ENCODE peak calls at places on chromosomes 11 and 22, in ten cellular contexts. One of them, this sample, is unnamed.

GRCh38 chr11:101126551-101127347 is 2.9 kb downstream of the PGR start:
- DNase-seq in astrocyte: no peak
- DNase-seq in tibial artery: peak
- DNase-seq in esophagus squamous epithelium: no peak
- DNase-seq in GM06990: no peak
- DNase-seq in MM.1S: peak
- DNase-seq in AG04450: no peak
- DNase-seq in fibroblast of mammary gland: peak
- DNase-seq in ovary: peak
- DNase-seq in kidney epithelial cell: peak
- DNase-seq in this sample: no peak

GRCh38 chr11:73185680-73186293 is 32.3 kb upstream of the P2RY2 start:
- DNase-seq in fibroblast of mammary gland: peak
- DNase-seq in tibial artery: peak
- DNase-seq in esophagus squamous epithelium: no peak
- DNase-seq in AG04450: peak
- DNase-seq in ovary: no peak
- DNase-seq in astrocyte: peak
- DNase-seq in kidney epithelial cell: no peak
- DNase-seq in MM.1S: no peak
- DNase-seq in GM06990: no peak
- DNase-seq in this sample: peak

GRCh38 chr11:14189874-14190273 is 169.1 kb downstream of the RRAS2 start:
- DNase-seq in ovary: no peak
- DNase-seq in tibial artery: peak
- DNase-seq in fibroblast of mammary gland: peak
- DNase-seq in kidney epithelial cell: no peak
- DNase-seq in astrocyte: no peak
- DNase-seq in esophagus squamous epithelium: no peak
- DNase-seq in MM.1S: no peak
- DNase-seq in GM06990: no peak
- DNase-seq in AG04450: no peak
- DNase-seq in this sample: no peak

GRCh38 chr11:22416462-22416861 is 78.3 kb downstream of the SLC17A6 start:
- DNase-seq in ovary: no peak
- DNase-seq in astrocyte: no peak
- DNase-seq in esophagus squamous epithelium: no peak
- DNase-seq in MM.1S: no peak
- DNase-seq in tibial artery: no peak
- DNase-seq in AG04450: no peak
- DNase-seq in GM06990: no peak
- DNase-seq in kidney epithelial cell: no peak
- DNase-seq in fibroblast of mammary gland: peak
- DNase-seq in this sample: no peak

GRCh38 chr11:92826136-92826535 is 143.3 kb upstream of the MTNR1B start:
- DNase-seq in kidney epithelial cell: peak
- DNase-seq in MM.1S: no peak
- DNase-seq in AG04450: no peak
- DNase-seq in ovary: no peak
- DNase-seq in fibroblast of mammary gland: peak
- DNase-seq in GM06990: no peak
- DNase-seq in tibial artery: no peak
- DNase-seq in esophagus squamous epithelium: no peak
- DNase-seq in astrocyte: peak
- DNase-seq in this sample: no peak

GRCh38 chr11:134125507-134125906 is 56.6 kb downstream of the JAM3 start:
- DNase-seq in astrocyte: peak
- DNase-seq in AG04450: no peak
- DNase-seq in tibial artery: no peak
- DNase-seq in MM.1S: no peak
- DNase-seq in kidney epithelial cell: no peak
- DNase-seq in GM06990: no peak
- DNase-seq in ovary: no peak
- DNase-seq in esophagus squamous epithelium: no peak
- DNase-seq in fibroblast of mammary gland: peak
- DNase-seq in this sample: no peak

GRCh38 chr22:42389137-42389536 is 43.1 kb downstream of the NFAM1 start:
- DNase-seq in MM.1S: no peak
- DNase-seq in esophagus squamous epithelium: no peak
- DNase-seq in GM06990: no peak
- DNase-seq in tibial artery: no peak
- DNase-seq in ovary: no peak
- DNase-seq in AG04450: no peak
- DNase-seq in fibroblast of mammary gland: no peak
- DNase-seq in astrocyte: no peak
- DNase-seq in kidney epithelial cell: no peak
- DNase-seq in this sample: no peak

GRCh38 chr22:49632199-49633009 is 195.3 kb downstream of the BRD1 start:
- DNase-seq in astrocyte: peak
- DNase-seq in tibial artery: no peak
- DNase-seq in ovary: peak
- DNase-seq in GM06990: no peak
- DNase-seq in AG04450: no peak
- DNase-seq in kidney epithelial cell: no peak
- DNase-seq in fibroblast of mammary gland: peak
- DNase-seq in esophagus squamous epithelium: no peak
- DNase-seq in MM.1S: no peak
- DNase-seq in this sample: no peak

GRCh38 chr22:43308451-43309235 is 34.5 kb downstream of the SCUBE1 start:
- DNase-seq in fibroblast of mammary gland: no peak
- DNase-seq in MM.1S: no peak
- DNase-seq in AG04450: no peak
- DNase-seq in ovary: peak
- DNase-seq in kidney epithelial cell: no peak
- DNase-seq in tibial artery: no peak
- DNase-seq in astrocyte: no peak
- DNase-seq in esophagus squamous epithelium: no peak
- DNase-seq in GM06990: no peak
- DNase-seq in this sample: no peak

GRCh38 chr11:111793863-111794262 is 27.7 kb upstream of the PPP2R1B start:
- DNase-seq in AG04450: no peak
- DNase-seq in tibial artery: no peak
- DNase-seq in GM06990: no peak
- DNase-seq in ovary: no peak
- DNase-seq in MM.1S: no peak
- DNase-seq in esophagus squamous epithelium: no peak
- DNase-seq in fibroblast of mammary gland: peak
- DNase-seq in kidney epithelial cell: peak
- DNase-seq in astrocyte: peak
- DNase-seq in this sample: peak

DNA sequence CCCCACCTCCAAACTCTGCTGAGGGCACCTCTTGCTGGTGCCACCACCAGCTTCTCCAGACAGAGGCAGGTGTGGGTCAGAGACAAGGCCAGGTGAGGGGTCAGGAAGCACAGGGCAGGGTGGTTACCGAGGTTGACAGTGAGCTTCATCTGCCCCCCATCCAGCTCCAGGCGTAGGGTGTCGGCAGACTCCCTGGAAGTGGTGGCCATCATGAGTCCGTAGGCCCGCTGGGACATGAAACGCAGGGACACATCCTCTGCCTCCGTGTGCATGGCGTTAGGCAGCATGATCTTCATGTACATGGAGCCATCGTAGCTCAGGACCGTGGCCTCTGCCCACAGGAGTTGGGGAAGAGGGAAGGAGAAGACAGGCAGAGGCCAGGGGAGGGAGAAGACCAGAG is 62.8 kb downstream of the NRXN2 start:
- DNase-seq in AG04450: no peak
- DNase-seq in astrocyte: no peak
- DNase-seq in MM.1S: no peak
- DNase-seq in kidney epithelial cell: no peak
- DNase-seq in esophagus squamous epithelium: no peak
- DNase-seq in ovary: no peak
- DNase-seq in GM06990: no peak
- DNase-seq in tibial artery: no peak
- DNase-seq in fibroblast of mammary gland: no peak
- DNase-seq in this sample: no peak
- H3K4me3 ChIP-seq in AG04450: no peak
- H3K4me3 ChIP-seq in astrocyte: no peak
- H3K4me3 ChIP-seq in MM.1S: no peak
- H3K4me3 ChIP-seq in kidney epithelial cell: no peak
- H3K4me3 ChIP-seq in esophagus squamous epithelium: no peak
- H3K4me3 ChIP-seq in ovary: no peak
- H3K4me3 ChIP-seq in GM06990: no peak
- H3K4me3 ChIP-seq in tibial artery: peak
- H3K4me3 ChIP-seq in fibroblast of mammary gland: no peak
- H3K4me3 ChIP-seq in this sample: no peak

GRCh38 chr11:2401436-2401984 is 960 bp downstream of the TSSC4 start:
- DNase-seq in tibial artery: no peak
- DNase-seq in ovary: peak
- DNase-seq in AG04450: no peak
- DNase-seq in astrocyte: no peak
- DNase-seq in fibroblast of mammary gland: no peak
- DNase-seq in kidney epithelial cell: no peak
- DNase-seq in MM.1S: no peak
- DNase-seq in esophagus squamous epithelium: no peak
- DNase-seq in GM06990: no peak
- DNase-seq in this sample: no peak
- TF ChIP-seq CTCF in tibial artery: no peak
- TF ChIP-seq CTCF in ovary: no peak
- TF ChIP-seq CTCF in AG04450: no peak
- TF ChIP-seq CTCF in astrocyte: no peak
- TF ChIP-seq CTCF in fibroblast of mammary gland: peak
- TF ChIP-seq CTCF in kidney epithelial cell: no peak
- TF ChIP-seq CTCF in MM.1S: peak
- TF ChIP-seq CTCF in esophagus squamous epithelium: peak
- TF ChIP-seq CTCF in GM06990: peak
- TF ChIP-seq CTCF in this sample: no peak

DNA sequence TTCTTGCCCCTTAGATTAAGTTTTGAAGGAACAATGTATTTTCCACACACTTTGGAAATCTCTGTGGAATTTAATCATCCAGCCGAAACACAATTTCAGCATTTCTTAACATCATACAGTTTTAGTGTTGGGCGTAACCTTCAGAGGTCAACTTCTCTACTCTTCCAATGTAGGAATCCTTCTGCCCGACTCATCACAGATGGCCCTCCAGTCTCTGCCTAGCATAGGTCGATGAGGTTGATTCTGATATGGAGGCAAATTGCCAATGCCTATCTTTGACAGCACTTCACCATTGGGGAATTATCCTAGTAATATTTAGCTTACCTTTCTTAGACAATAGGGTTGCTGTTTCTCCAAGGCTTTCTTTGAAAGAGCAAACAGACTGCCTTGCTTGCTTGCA is 175.7 kb upstream of the TTC12 start:
- DNase-seq in esophagus squamous epithelium: no peak
- DNase-seq in MM.1S: no peak
- DNase-seq in tibial artery: no peak
- DNase-seq in AG04450: no peak
- DNase-seq in astrocyte: no peak
- DNase-seq in GM06990: no peak
- DNase-seq in ovary: no peak
- DNase-seq in kidney epithelial cell: no peak
- DNase-seq in fibroblast of mammary gland: no peak
- DNase-seq in this sample: no peak
- H3K4me3 ChIP-seq in esophagus squamous epithelium: no peak
- H3K4me3 ChIP-seq in MM.1S: no peak
- H3K4me3 ChIP-seq in tibial artery: no peak
- H3K4me3 ChIP-seq in AG04450: no peak
- H3K4me3 ChIP-seq in astrocyte: no peak
- H3K4me3 ChIP-seq in GM06990: no peak
- H3K4me3 ChIP-seq in ovary: no peak
- H3K4me3 ChIP-seq in kidney epithelial cell: no peak
- H3K4me3 ChIP-seq in fibroblast of mammary gland: no peak
- H3K4me3 ChIP-seq in this sample: no peak

GRCh38 chr11:978073-978720 is 52.5 kb downstream of the AP2A2 start:
- DNase-seq in GM06990: no peak
- DNase-seq in esophagus squamous epithelium: no peak
- DNase-seq in fibroblast of mammary gland: no peak
- DNase-seq in AG04450: no peak
- DNase-seq in astrocyte: no peak
- DNase-seq in kidney epithelial cell: no peak
- DNase-seq in tibial artery: no peak
- DNase-seq in MM.1S: no peak
- DNase-seq in ovary: no peak
- DNase-seq in this sample: no peak

GRCh38 chr11:978781-979180 is 53.1 kb downstream of the AP2A2 start:
- DNase-seq in GM06990: no peak
- DNase-seq in AG04450: no peak
- DNase-seq in tibial artery: no peak
- DNase-seq in kidney epithelial cell: no peak
- DNase-seq in ovary: no peak
- DNase-seq in astrocyte: no peak
- DNase-seq in esophagus squamous epithelium: no peak
- DNase-seq in MM.1S: no peak
- DNase-seq in fibroblast of mammary gland: no peak
- DNase-seq in this sample: no peak

GRCh38 chr11:984576-984975 is 51.9 kb downstream of the MUC6 start:
- DNase-seq in fibroblast of mammary gland: no peak
- DNase-seq in tibial artery: no peak
- DNase-seq in MM.1S: no peak
- DNase-seq in GM06990: no peak
- DNase-seq in esophagus squamous epithelium: no peak
- DNase-seq in ovary: no peak
- DNase-seq in AG04450: no peak
- DNase-seq in kidney epithelial cell: no peak
- DNase-seq in astrocyte: no peak
- DNase-seq in this sample: no peak

GRCh38 chr11:981764-982163 is 54.8 kb downstream of the MUC6 start:
- DNase-seq in tibial artery: no peak
- DNase-seq in kidney epithelial cell: no peak
- DNase-seq in esophagus squamous epithelium: no peak
- DNase-seq in fibroblast of mammary gland: no peak
- DNase-seq in GM06990: no peak
- DNase-seq in MM.1S: no peak
- DNase-seq in AG04450: no peak
- DNase-seq in astrocyte: no peak
- DNase-seq in ovary: no peak
- DNase-seq in this sample: no peak

DNA sequence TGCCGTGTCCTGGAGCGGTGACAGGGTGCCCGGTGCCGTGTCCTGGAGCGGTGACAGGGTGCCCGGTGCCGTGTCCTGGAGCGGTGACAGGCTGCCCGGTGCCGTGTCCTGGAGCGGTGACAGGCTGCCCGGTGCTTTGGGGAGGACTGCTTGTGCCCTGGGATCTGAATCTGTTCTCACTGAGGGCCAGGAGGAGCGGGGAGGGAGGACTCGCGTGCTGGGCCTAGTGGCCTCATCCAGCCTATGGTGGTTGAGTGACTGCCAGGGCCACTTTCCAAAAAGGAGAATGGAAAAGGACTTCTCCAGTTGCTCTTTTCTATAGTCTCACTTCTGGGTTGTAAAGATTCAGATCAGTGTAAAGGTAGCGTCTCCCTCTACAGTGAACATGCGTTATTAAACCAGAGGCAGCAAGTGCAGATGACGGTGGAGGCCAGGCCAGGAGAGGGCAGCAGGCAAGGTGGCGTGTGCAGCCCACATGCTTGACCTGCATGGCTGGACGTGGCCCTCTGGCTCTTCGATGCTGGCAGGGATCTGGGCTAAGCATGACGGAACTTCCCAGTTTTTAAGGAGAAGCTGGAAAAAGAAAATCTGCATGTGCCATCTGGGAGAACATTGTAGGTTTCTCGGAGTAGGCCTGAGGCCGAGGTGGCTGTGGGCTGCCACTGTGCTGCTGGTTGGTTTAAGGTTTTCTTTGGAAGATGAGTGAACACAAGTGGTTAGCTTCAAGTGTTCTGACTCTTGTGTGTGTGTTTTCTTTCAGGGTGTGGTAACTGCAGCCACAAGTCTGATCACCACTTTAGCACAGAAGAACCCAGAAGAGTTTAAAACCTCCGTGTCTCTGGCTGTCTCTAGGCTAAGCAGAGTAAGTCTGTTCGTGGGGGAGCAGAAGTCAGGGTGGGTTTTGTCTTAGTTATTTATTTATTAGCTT is 55.0 kb downstream of the AP2A2 start:
- DNase-seq in MM.1S: no peak
- DNase-seq in esophagus squamous epithelium: no peak
- DNase-seq in fibroblast of mammary gland: peak
- DNase-seq in astrocyte: peak
- DNase-seq in kidney epithelial cell: no peak
- DNase-seq in AG04450: no peak
- DNase-seq in tibial artery: no peak
- DNase-seq in GM06990: no peak
- DNase-seq in ovary: no peak
- DNase-seq in this sample: no peak
- TF ChIP-seq CTCF in MM.1S: no peak
- TF ChIP-seq CTCF in esophagus squamous epithelium: no peak
- TF ChIP-seq CTCF in fibroblast of mammary gland: peak
- TF ChIP-seq CTCF in astrocyte: no peak
- TF ChIP-seq CTCF in kidney epithelial cell: peak
- TF ChIP-seq CTCF in AG04450: no peak
- TF ChIP-seq CTCF in tibial artery: no peak
- TF ChIP-seq CTCF in GM06990: no peak
- TF ChIP-seq CTCF in ovary: no peak
- TF ChIP-seq CTCF in this sample: no peak